ENCODE peak calls at places on chromosomes 2 and 18, in nine cellular contexts. One of them, this sample, is unnamed.

GRCh38 chr18:48326901-48327675 is 82.1 kb downstream of the ZBTB7C start:
- DNase-seq in breast epithelium: no peak
- DNase-seq in stimulated activated CD4-positive, alpha-beta T cell treated with anti-CD3 and anti-CD28 coated beads, Interleukin-1b, Interleukin-23, amount 100 ng/mL, for 24 hours: no peak
- DNase-seq in kidney: no peak
- DNase-seq in brain microvascular endothelial cell: peak
- DNase-seq in AG04450: no peak
- DNase-seq in Calu3: no peak
- DNase-seq in GM23248: peak
- DNase-seq in OCI-M1: peak
- DNase-seq in this sample: peak

GRCh38 chr2:107737764-107738163 is 88.9 kb upstream of the RGPD4 start:
- DNase-seq in GM23248: no peak
- DNase-seq in OCI-M1: no peak
- DNase-seq in brain microvascular endothelial cell: no peak
- DNase-seq in stimulated activated CD4-positive, alpha-beta T cell treated with anti-CD3 and anti-CD28 coated beads, Interleukin-1b, Interleukin-23, amount 100 ng/mL, for 24 hours: no peak
- DNase-seq in breast epithelium: no peak
- DNase-seq in Calu3: no peak
- DNase-seq in AG04450: no peak
- DNase-seq in kidney: no peak
- DNase-seq in this sample: no peak

GRCh38 chr2:234275515-234275914 is 221.4 kb downstream of the ARL4C start:
- DNase-seq in OCI-M1: no peak
- DNase-seq in AG04450: no peak
- DNase-seq in GM23248: no peak
- DNase-seq in kidney: no peak
- DNase-seq in stimulated activated CD4-positive, alpha-beta T cell treated with anti-CD3 and anti-CD28 coated beads, Interleukin-1b, Interleukin-23, amount 100 ng/mL, for 24 hours: no peak
- DNase-seq in brain microvascular endothelial cell: no peak
- DNase-seq in Calu3: no peak
- DNase-seq in breast epithelium: no peak
- DNase-seq in this sample: no peak

GRCh38 chr2:71813801-71814470 is 333.7 kb downstream of the CYP26B1 start:
- DNase-seq in AG04450: no peak
- DNase-seq in stimulated activated CD4-positive, alpha-beta T cell treated with anti-CD3 and anti-CD28 coated beads, Interleukin-1b, Interleukin-23, amount 100 ng/mL, for 24 hours: no peak
- DNase-seq in kidney: no peak
- DNase-seq in OCI-M1: no peak
- DNase-seq in brain microvascular endothelial cell: no peak
- DNase-seq in GM23248: peak
- DNase-seq in Calu3: no peak
- DNase-seq in breast epithelium: no peak
- DNase-seq in this sample: no peak

GRCh38 chr2:217833439-217833838 is 169.4 kb downstream of the TNS1 start:
- DNase-seq in OCI-M1: no peak
- DNase-seq in kidney: peak
- DNase-seq in AG04450: no peak
- DNase-seq in breast epithelium: no peak
- DNase-seq in GM23248: no peak
- DNase-seq in brain microvascular endothelial cell: no peak
- DNase-seq in Calu3: no peak
- DNase-seq in stimulated activated CD4-positive, alpha-beta T cell treated with anti-CD3 and anti-CD28 coated beads, Interleukin-1b, Interleukin-23, amount 100 ng/mL, for 24 hours: no peak
- DNase-seq in this sample: no peak

GRCh38 chr2:132522901-132523300 is 106.3 kb downstream of the GPR39 start:
- DNase-seq in breast epithelium: no peak
- DNase-seq in brain microvascular endothelial cell: no peak
- DNase-seq in stimulated activated CD4-positive, alpha-beta T cell treated with anti-CD3 and anti-CD28 coated beads, Interleukin-1b, Interleukin-23, amount 100 ng/mL, for 24 hours: no peak
- DNase-seq in Calu3: no peak
- DNase-seq in kidney: no peak
- DNase-seq in OCI-M1: no peak
- DNase-seq in AG04450: no peak
- DNase-seq in GM23248: no peak
- DNase-seq in this sample: no peak

GRCh38 chr18:11995445-11996189 is 14.3 kb downstream of the IMPA2 start:
- DNase-seq in brain microvascular endothelial cell: peak
- DNase-seq in GM23248: peak
- DNase-seq in AG04450: peak
- DNase-seq in kidney: peak
- DNase-seq in breast epithelium: peak
- DNase-seq in stimulated activated CD4-positive, alpha-beta T cell treated with anti-CD3 and anti-CD28 coated beads, Interleukin-1b, Interleukin-23, amount 100 ng/mL, for 24 hours: peak
- DNase-seq in OCI-M1: peak
- DNase-seq in Calu3: peak
- DNase-seq in this sample: peak

GRCh38 chr2:9497017-9497416 is 22.7 kb downstream of the IAH1 start:
- DNase-seq in Calu3: no peak
- DNase-seq in GM23248: no peak
- DNase-seq in breast epithelium: no peak
- DNase-seq in brain microvascular endothelial cell: no peak
- DNase-seq in stimulated activated CD4-positive, alpha-beta T cell treated with anti-CD3 and anti-CD28 coated beads, Interleukin-1b, Interleukin-23, amount 100 ng/mL, for 24 hours: no peak
- DNase-seq in OCI-M1: no peak
- DNase-seq in AG04450: no peak
- DNase-seq in kidney: no peak
- DNase-seq in this sample: no peak

GRCh38 chr2:29753676-29754444 is 167.5 kb downstream of the ALK start:
- DNase-seq in GM23248: peak
- DNase-seq in AG04450: peak
- DNase-seq in Calu3: no peak
- DNase-seq in breast epithelium: no peak
- DNase-seq in brain microvascular endothelial cell: peak
- DNase-seq in kidney: no peak
- DNase-seq in stimulated activated CD4-positive, alpha-beta T cell treated with anti-CD3 and anti-CD28 coated beads, Interleukin-1b, Interleukin-23, amount 100 ng/mL, for 24 hours: no peak
- DNase-seq in OCI-M1: no peak
- DNase-seq in this sample: no peak

GRCh38 chr2:42848270-42848669 is 55.9 kb upstream of the HAAO start:
- DNase-seq in GM23248: no peak
- DNase-seq in kidney: no peak
- DNase-seq in stimulated activated CD4-positive, alpha-beta T cell treated with anti-CD3 and anti-CD28 coated beads, Interleukin-1b, Interleukin-23, amount 100 ng/mL, for 24 hours: no peak
- DNase-seq in OCI-M1: no peak
- DNase-seq in breast epithelium: no peak
- DNase-seq in brain microvascular endothelial cell: no peak
- DNase-seq in Calu3: no peak
- DNase-seq in AG04450: no peak
- DNase-seq in this sample: peak

GRCh38 chr2:152093464-152093863 is 5.4 kb downstream of the CACNB4 start:
- DNase-seq in kidney: no peak
- DNase-seq in OCI-M1: no peak
- DNase-seq in AG04450: no peak
- DNase-seq in Calu3: no peak
- DNase-seq in stimulated activated CD4-positive, alpha-beta T cell treated with anti-CD3 and anti-CD28 coated beads, Interleukin-1b, Interleukin-23, amount 100 ng/mL, for 24 hours: no peak
- DNase-seq in brain microvascular endothelial cell: no peak
- DNase-seq in GM23248: no peak
- DNase-seq in breast epithelium: no peak
- DNase-seq in this sample: no peak

This sample was measured in spleen.